ENCODE peak calls at places on chromosomes 11 and 22, in four cellular contexts. M is hepatic stellate cell, H is Right ventricle myocardium superior, G is EL. E is an unnamed sample.
A peak's percentile ranks its signal among the peaks of the same experiment; 100 is the strongest.

GRCh38 chr11:22677153-22677890 is 10.9 kb downstream of the GAS2 start:
- DNase-seq in M (no peak), H (no peak), G (no peak), E (no peak)

GRCh38 chr11:29530961-29531360 is 485.9 kb downstream of the KCNA4 start:
- DNase-seq in M (no peak), H (no peak), G (no peak), E (no peak)

GRCh38 chr11:2940166-2940929 is 11.1 kb upstream of the PHLDA2 start:
- DNase-seq in M (peak; percentile 82), H (peak; percentile 78), G (peak; percentile 52), E (peak; percentile 77)

GRCh38 chr11:93196816-93197382 is 892 bp downstream of the SLC36A4 start:
- DNase-seq in M (no peak), H (no peak), G (no peak), E (no peak)

GRCh38 chr11:76880314-76880713 is 19.6 kb downstream of the ACER3 start:
- DNase-seq in M (no peak), H (no peak), G (no peak), E (no peak)

GRCh38 chr11:46371994-46372393 is 9.5 kb upstream of the MDK start:
- DNase-seq in M (no peak), H (no peak), G (no peak), E (no peak)

GRCh38 chr11:120527111-120527748 is 15.7 kb downstream of the GRIK4 start:
- DNase-seq in M (no peak), H (peak; percentile 73), G (peak; percentile 61), E (no peak)

GRCh38 chr11:114279778-114280532 is 16.2 kb upstream of the NNMT start:
- DNase-seq in M (peak; percentile 68), H (no peak), G (peak; percentile 57), E (no peak)

GRCh38 chr11:132590986-132591385 is 941.3 kb downstream of the OPCML start:
- DNase-seq in M (no peak), H (no peak), G (no peak), E (no peak)

GRCh38 chr22:26812731-26813130 is 155.3 kb downstream of the MIAT start:
- DNase-seq in M (no peak), H (no peak), G (no peak), E (no peak)

GRCh38 chr11:95067828-95068244 is 1.1 kb downstream of the SRSF8 start:
- DNase-seq in M (no peak), H (no peak), G (no peak), E (no peak)

GRCh38 chr11:111387318-111387863 is 8.3 kb upstream of the POU2AF1 start:
- DNase-seq in M (no peak), H (no peak), G (no peak), E (peak; percentile 88)

GRCh38 chr11:74397531-74398243 is 546 bp downstream of the PGM2L1 start:
- DNase-seq in M (peak; percentile 22), H (peak; percentile 67), G (peak; percentile 30), E (peak; percentile 74)

GRCh38 chr22:49180683-49181024 is 647.0 kb downstream of the BRD1 start:
- DNase-seq in M (no peak), H (no peak), G (no peak), E (no peak)

GRCh38 chr11:126277780-126278179 is 5.1 kb upstream of the TIRAP start:
- DNase-seq in M (no peak), H (no peak), G (no peak), E (no peak)

GRCh38 chr11:85673422-85673821 is 8.5 kb upstream of the CREBZF start:
- DNase-seq in M (no peak), H (no peak), G (no peak), E (no peak)

GRCh38 chr11:46277623-46278386 is at the start of gene CREB3L1:
- DNase-seq in M (peak; percentile 84), H (peak; percentile 77), G (peak; percentile 31), E (peak; percentile 80)

GRCh38 chr22:46622081-46622521 is 1.9 kb downstream of the GRAMD4 start:
- DNase-seq in M (no peak), H (peak; percentile 90), G (no peak), E (no peak)

GRCh38 chr11:102831128-102831708 is 12.2 kb downstream of the MMP3 start:
- DNase-seq in M (peak; percentile 16), H (no peak), G (peak; percentile 83), E (peak; percentile 77)

GRCh38 chr11:76764941-76765340 is 18.2 kb upstream of the TSKU start:
- DNase-seq in M (no peak), H (no peak), G (no peak), E (no peak)

GRCh38 chr22:30919973-30920372 is 48.6 kb downstream of the MORC2 start:
- DNase-seq in M (no peak), H (no peak), G (no peak), E (no peak)

GRCh38 chr11:6636480-6636879 is 17.3 kb upstream of the TPP1 start:
- DNase-seq in M (no peak), H (no peak), G (no peak), E (no peak)

GRCh38 chr11:2929511-2929879 is 275 bp upstream of the PHLDA2 start:
- DNase-seq in M (peak; percentile 95), H (peak; percentile 63), G (peak; percentile 85), E (peak; percentile 88)

GRCh38 chr11:18791175-18792065 is at the start of gene PTPN5:
- DNase-seq in M (no peak), H (no peak), G (no peak), E (no peak)

GRCh38 chr11:58227956-58228615 is 632 bp downstream of the OR10Q1 start:
- DNase-seq in M (no peak), H (no peak), G (no peak), E (no peak)